ENCODE peak calls at places on chromosomes 2 and 18, in seven cellular contexts. O is fibroblast of mammary gland; M is CD4-positive, alpha-beta T cell; J is GM10248; P is choroid plexus epithelial cell; Z is GM23338; G is activated CD8-positive, alpha-beta T cell treated with anti-CD3 and anti-CD28 coated beads for 36 hours. D is an unnamed sample.

GRCh38 chr18:79944126-79944731 is 7.2 kb downstream of the SLC66A2 start:
- DNase-seq in O (no peak), M (no peak), J (peak), P (peak), Z (peak), G (peak), D (peak)

GRCh38 chr2:145123606-145124005 is 603.7 kb upstream of the ZEB2 start:
- DNase-seq in O (peak), M (no peak), J (no peak), P (no peak), Z (no peak), G (no peak), D (no peak)

GRCh38 chr2:96514521-96514920 is 9.4 kb upstream of the NEURL3 start:
- DNase-seq in O (no peak), M (no peak), J (no peak), P (no peak), Z (no peak), G (no peak), D (no peak)

GRCh38 chr2:236250909-236251579 is 13.2 kb downstream of the ASB18 start:
- DNase-seq in O (no peak), M (no peak), J (no peak), P (no peak), Z (no peak), G (no peak), D (no peak)

GRCh38 chr18:37674570-37674969 is 109.0 kb upstream of the CELF4 start:
- DNase-seq in O (no peak), M (no peak), J (no peak), P (no peak), Z (no peak), G (no peak), D (no peak)

GRCh38 chr2:214713080-214713830 is 96.2 kb downstream of the BARD1 start:
- DNase-seq in O (no peak), M (no peak), J (no peak), P (no peak), Z (no peak), G (no peak), D (no peak)

GRCh38 chr2:69514406-69514805 is 77.2 kb upstream of the NFU1 start:
- DNase-seq in O (peak), M (no peak), J (no peak), P (peak), Z (peak), G (no peak), D (no peak)

GRCh38 chr2:165766326-165766927 is 27.6 kb downstream of the GALNT3 start:
- DNase-seq in O (no peak), M (no peak), J (no peak), P (no peak), Z (no peak), G (no peak), D (no peak)

GRCh38 chr2:42858140-42859005 is 66.0 kb upstream of the HAAO start:
- DNase-seq in O (no peak), M (no peak), J (no peak), P (no peak), Z (no peak), G (peak), D (no peak)

GRCh38 chr2:20106746-20107145 is 55.3 kb upstream of the LAPTM4A start:
- DNase-seq in O (no peak), M (no peak), J (no peak), P (peak), Z (peak), G (peak), D (no peak)

GRCh38 chr2:159989249-159989648 is 73.2 kb downstream of the PLA2R1 start:
- DNase-seq in O (no peak), M (no peak), J (no peak), P (no peak), Z (peak), G (no peak), D (no peak)

GRCh38 chr2:94982661-94983060 is 42.8 kb upstream of the MAL start:
- DNase-seq in O (peak), M (no peak), J (no peak), P (peak), Z (no peak), G (no peak), D (no peak)

GRCh38 chr2:86223682-86224560 is 24.7 kb downstream of the MRPL35 start:
- DNase-seq in O (peak), M (no peak), J (no peak), P (peak), Z (no peak), G (no peak), D (no peak)

GRCh38 chr2:72669121-72669520 is 156.7 kb downstream of the EXOC6B start:
- DNase-seq in O (peak), M (no peak), J (no peak), P (peak), Z (no peak), G (no peak), D (no peak)

GRCh38 chr2:74369976-74370375 is 10.1 kb downstream of the DCTN1 start:
- DNase-seq in O (no peak), M (no peak), J (no peak), P (no peak), Z (no peak), G (no peak), D (no peak)

DNA sequence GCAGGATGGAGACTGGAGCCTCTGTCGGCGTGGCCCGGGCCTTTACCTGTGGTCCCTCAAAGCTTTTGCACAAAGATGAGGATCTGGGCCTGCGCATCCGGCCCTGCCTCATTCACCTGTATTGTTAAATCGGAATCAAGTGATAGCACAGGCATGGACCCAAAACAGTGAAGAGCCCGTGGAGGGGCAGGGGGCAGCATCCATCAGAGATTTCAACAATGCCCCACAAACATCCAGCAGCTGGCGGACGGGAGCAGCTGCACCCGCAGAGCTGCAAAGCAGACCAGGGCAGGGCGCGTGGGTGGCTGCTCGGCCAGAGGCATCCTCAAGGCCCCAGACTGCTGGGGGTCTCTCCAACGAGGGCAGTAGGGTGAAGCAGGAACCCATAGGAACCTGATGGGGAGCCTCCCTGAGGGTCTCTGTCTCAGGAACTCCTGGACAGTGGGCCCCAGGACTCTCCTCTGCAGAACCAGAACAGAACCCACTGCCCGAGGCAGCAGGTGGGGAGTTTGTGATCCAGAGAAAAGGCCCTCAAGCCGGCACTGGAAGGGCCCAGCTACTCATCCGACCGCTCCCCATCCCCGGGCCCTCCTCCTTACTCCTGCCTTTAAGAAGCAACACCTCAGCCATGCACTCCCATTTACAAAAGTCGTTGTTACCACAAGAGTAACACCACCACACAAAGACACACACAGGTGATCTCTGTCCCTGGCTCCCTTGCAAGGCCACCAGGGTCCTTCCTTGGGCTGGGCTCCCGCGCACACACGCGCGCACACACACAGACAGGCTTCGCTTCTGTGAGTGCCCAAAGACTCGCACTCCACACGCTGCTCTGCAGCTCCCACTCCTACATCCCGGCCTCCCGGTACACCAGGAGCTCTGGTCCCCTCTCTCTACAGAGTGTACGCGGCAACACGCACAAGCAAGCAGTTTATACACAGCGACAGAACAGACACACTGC is 28.8 kb downstream of the HDAC4 start:
- DNase-seq in O (no peak), M (no peak), J (no peak), P (no peak), Z (peak), G (no peak), D (no peak)
- TF ChIP-seq CTCF in O (no peak), M (no peak), J (no peak), P (no peak), Z (no peak), G (no peak), D (no peak)

GRCh38 chr2:1910021-1910420 is 165.7 kb upstream of the PXDN start:
- DNase-seq in O (no peak), M (no peak), J (no peak), P (no peak), Z (no peak), G (no peak), D (no peak)

GRCh38 chr2:1907849-1908533 is 163.7 kb upstream of the PXDN start:
- DNase-seq in O (no peak), M (no peak), J (no peak), P (no peak), Z (no peak), G (no peak), D (no peak)

GRCh38 chr2:1911811-1912210 is 167.5 kb upstream of the PXDN start:
- DNase-seq in O (no peak), M (no peak), J (no peak), P (no peak), Z (no peak), G (no peak), D (no peak)

GRCh38 chr2:1912771-1913170 is 168.5 kb upstream of the PXDN start:
- DNase-seq in O (no peak), M (no peak), J (no peak), P (no peak), Z (no peak), G (no peak), D (no peak)

DNA sequence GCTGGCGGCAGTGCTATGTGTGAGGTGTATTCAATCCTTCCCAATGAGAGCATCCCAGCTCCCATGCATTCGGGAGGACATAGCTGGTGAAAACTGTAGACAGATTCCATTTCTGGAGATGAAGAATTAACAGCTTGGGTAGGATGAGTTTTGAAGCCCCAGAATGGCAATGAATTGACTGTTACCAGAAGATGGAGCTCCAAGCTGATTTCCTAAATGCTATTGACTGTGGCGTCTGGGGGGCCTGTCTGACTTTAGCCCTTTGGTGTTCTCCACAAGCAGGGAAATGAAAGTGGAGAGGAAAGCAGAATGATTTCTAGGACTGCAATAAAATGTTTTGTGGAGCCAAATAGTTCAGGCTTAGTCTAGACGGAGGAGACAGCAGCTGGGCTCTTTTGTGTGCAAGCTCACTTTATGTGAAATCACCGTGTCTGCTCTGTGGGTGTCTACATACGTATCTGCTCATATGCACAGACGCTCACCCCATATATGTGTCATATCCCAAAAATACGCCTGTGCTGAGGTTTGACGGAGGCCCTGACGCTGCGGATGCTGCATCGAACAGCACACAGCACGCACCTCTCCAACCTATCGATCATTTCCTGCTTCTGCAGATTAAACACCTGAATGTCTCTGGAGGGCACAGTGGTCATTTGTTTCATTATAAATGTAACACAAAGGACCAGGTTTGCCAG is 166.4 kb upstream of the PXDN start:
- DNase-seq in O (peak), M (no peak), J (no peak), P (peak), Z (peak), G (no peak), D (no peak)
- TF ChIP-seq CTCF in O (no peak), M (no peak), J (no peak), P (peak), Z (peak), G (no peak), D (no peak)

DNA sequence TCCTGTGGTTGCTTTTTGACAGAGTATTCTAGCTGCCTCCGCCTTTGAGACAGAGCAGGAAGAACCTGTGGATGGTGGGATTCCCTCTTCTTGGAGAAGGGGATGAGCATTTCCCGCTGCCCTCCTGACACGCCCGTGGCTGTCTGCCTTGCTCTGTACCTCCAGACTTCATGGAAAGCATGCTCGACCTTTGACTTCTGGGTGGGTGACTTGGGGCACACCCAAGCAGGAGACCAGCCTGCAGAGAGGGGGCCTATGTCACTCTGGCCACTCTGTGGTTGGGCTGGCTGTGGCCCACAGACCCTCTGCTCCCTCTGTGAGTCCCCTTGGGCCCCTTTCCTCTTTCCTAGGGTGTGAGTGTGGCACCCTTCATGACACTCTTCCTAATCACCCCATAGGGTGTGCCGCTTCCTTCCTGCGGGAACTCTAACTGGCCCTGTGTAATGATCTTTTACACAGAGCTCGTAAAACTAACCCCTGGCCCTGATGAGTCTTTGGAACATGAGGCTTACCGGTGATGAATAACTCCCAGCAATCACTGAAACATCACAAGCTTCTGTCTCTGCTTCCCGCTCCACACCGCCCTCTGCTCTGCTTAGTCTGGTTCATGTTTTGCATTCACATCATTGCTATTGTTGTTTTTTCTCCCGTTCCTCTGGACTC is 101.2 kb downstream of the SH3YL1 start:
- DNase-seq in O (no peak), M (no peak), J (no peak), P (no peak), Z (no peak), G (no peak), D (no peak)
- TF ChIP-seq CTCF in O (no peak), M (no peak), J (no peak), P (no peak), Z (no peak), G (no peak), D (no peak)

DNA sequence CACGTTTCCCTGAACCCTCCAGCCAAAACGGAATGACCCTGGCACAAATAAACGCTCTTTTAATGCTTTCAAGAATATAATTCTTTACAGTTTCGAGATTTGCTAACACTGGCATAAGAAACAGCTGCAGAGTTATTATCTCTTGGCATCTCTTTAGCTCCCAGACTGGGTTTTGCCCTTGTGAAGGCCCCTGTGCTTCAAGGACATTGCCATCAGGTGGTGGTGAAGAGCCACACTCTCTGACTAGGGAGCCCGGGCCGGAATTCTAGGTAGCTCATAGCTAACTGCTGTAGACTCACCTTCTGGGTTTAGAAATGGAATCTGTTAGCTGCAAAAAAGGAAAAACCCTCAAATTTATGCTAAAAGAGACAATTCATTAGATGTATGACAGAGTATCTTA is 13.3 kb upstream of the GALNT14 start:
- DNase-seq in O (no peak), M (no peak), J (no peak), P (no peak), Z (peak), G (no peak), D (no peak)
- TF ChIP-seq CTCF in O (no peak), M (no peak), J (no peak), P (no peak), Z (peak), G (no peak), D (no peak)

DNA sequence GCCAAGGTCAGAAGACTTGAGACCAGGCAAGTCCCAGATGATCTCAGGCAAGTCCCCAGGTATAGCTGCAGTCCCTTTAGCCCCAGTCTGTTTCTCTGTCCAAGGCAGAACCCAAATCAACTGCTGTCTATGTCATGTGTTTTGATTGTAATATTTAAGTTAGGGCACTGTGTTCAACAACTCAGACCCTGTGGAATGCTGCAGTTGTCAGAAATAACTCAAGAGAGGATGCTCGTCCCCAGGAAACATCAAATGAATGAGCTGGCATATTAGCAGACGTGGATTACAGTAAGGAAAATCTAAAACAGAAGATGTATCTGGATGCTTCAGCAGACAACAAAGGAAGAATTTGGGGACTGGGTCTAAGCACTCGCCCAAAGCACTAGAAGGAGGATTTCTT is 70.1 kb downstream of the BCL11A start:
- DNase-seq in O (peak), M (no peak), J (no peak), P (peak), Z (no peak), G (no peak), D (no peak)
- TF ChIP-seq CTCF in O (no peak), M (no peak), J (no peak), P (no peak), Z (no peak), G (no peak), D (no peak)

GRCh38 chr2:199471443-199472057 is 13.8 kb upstream of the SATB2 start:
- DNase-seq in O (peak), M (no peak), J (peak), P (peak), Z (peak), G (peak), D (peak)
- TF ChIP-seq CTCF in O (peak), M (no peak), J (peak), P (peak), Z (peak), G (peak), D (peak)

D was measured in GM13976.